ENCODE peak calls at places on chromosome 6, in ten cellular contexts. K, W, V, G, X, A, T, P, Q and C are unnamed samples.

GRCh38 chr6:92114797-92115196 is 1304.6 kb downstream of the EPHA7 start:
- DNase-seq in T (no peak), Q (no peak), G (no peak), A (no peak), P (no peak), K (no peak), W (no peak), V (no peak), X (no peak), C (no peak)

GRCh38 chr6:157632821-157633220 is 190.2 kb upstream of the SNX9 start:
- DNase-seq in T (peak), A (no peak), K (no peak), W (no peak), Q (no peak), G (no peak), P (no peak), X (peak), V (peak), C (no peak)

GRCh38 chr6:146598785-146599405 is at the start of gene ADGB:
- DNase-seq in P (no peak), T (peak), K (peak), G (no peak), W (peak), Q (peak), A (peak), V (peak), X (peak), C (peak)

GRCh38 chr6:11103065-11103464 is 8.5 kb downstream of the ERVFRD-1 start:
- DNase-seq in P (no peak), V (no peak), G (no peak), K (no peak), A (no peak), T (no peak), X (no peak), W (no peak), Q (no peak), C (no peak)

GRCh38 chr6:22447191-22447590 is 122.2 kb upstream of the HDGFL1 start:
- DNase-seq in W (no peak), T (no peak), K (no peak), A (peak), P (no peak), X (no peak), Q (no peak), V (no peak), G (no peak), C (no peak)

GRCh38 chr6:35668708-35669440 is 19.8 kb downstream of the FKBP5 start:
- DNase-seq in G (no peak), A (no peak), T (peak), X (peak), Q (no peak), P (no peak), K (no peak), V (peak), W (no peak), C (peak)

GRCh38 chr6:139546117-139546495 is 171.7 kb upstream of the CITED2 start:
- DNase-seq in A (no peak), G (no peak), T (no peak), X (no peak), W (no peak), Q (no peak), P (no peak), V (no peak), K (no peak), C (no peak)

GRCh38 chr6:107179004-107179403 is 63.7 kb upstream of the BEND3 start:
- DNase-seq in A (no peak), X (peak), P (peak), V (peak), Q (peak), W (no peak), T (peak), K (no peak), G (no peak), C (peak)

GRCh38 chr6:22146581-22147468 is 150.0 kb downstream of the PRL start:
- DNase-seq in G (no peak), K (no peak), V (peak), W (no peak), P (no peak), A (peak), X (peak), T (no peak), Q (no peak), C (no peak)

GRCh38 chr6:84137989-84138575 is 89.4 kb downstream of the CEP162 start:
- DNase-seq in X (peak), K (no peak), V (peak), A (no peak), W (no peak), Q (no peak), T (no peak), P (no peak), G (no peak), C (no peak)

GRCh38 chr6:131657630-131658111 is 20.6 kb downstream of the ENPP3 start:
- DNase-seq in X (no peak), V (peak), P (no peak), Q (no peak), W (no peak), T (peak), K (no peak), G (no peak), A (no peak), C (no peak)

GRCh38 chr6:93419304-93420162 is at the start of gene EPHA7:
- DNase-seq in P (no peak), W (peak), X (peak), Q (peak), T (peak), V (peak), G (peak), A (peak), K (peak), C (peak)

GRCh38 chr6:130118236-130118635 is 99.9 kb downstream of the L3MBTL3 start:
- DNase-seq in T (no peak), K (no peak), A (no peak), G (no peak), V (no peak), Q (no peak), X (no peak), P (no peak), W (no peak), C (peak)

GRCh38 chr6:32665621-32666140 is 776 bp downstream of the HLA-DQB1 start:
- DNase-seq in P (no peak), T (no peak), X (no peak), W (no peak), G (no peak), Q (no peak), A (no peak), K (no peak), V (no peak), C (no peak)

GRCh38 chr6:24357336-24358218 is at the start of gene DCDC2:
- DNase-seq in V (peak), A (peak), X (peak), T (peak), P (no peak), G (no peak), Q (peak), K (no peak), W (no peak), C (peak)

GRCh38 chr6:66568271-66568670 is 861.2 kb upstream of the EYS start:
- DNase-seq in P (no peak), G (no peak), W (no peak), V (no peak), X (peak), T (no peak), Q (peak), K (no peak), A (no peak), C (no peak)

GRCh38 chr6:16335176-16335575 is 96.8 kb downstream of the GMPR start:
- DNase-seq in V (no peak), T (no peak), Q (no peak), A (no peak), P (no peak), X (no peak), K (no peak), G (no peak), W (no peak), C (no peak)

GRCh38 chr6:7045331-7045730 is 62.4 kb upstream of the RREB1 start:
- DNase-seq in A (no peak), K (no peak), W (no peak), P (no peak), T (no peak), Q (no peak), X (no peak), V (no peak), G (no peak), C (no peak)

GRCh38 chr6:130520235-130520634 is 154.4 kb downstream of the TMEM200A start:
- DNase-seq in W (no peak), K (no peak), P (no peak), X (no peak), G (no peak), T (peak), Q (no peak), A (no peak), V (no peak), C (peak)

GRCh38 chr6:31096656-31097055 is 15.7 kb downstream of the C6orf15 start:
- DNase-seq in K (no peak), T (no peak), Q (no peak), G (no peak), P (no peak), X (no peak), A (no peak), W (no peak), V (no peak), C (no peak)

GRCh38 chr6:2921520-2922115 is 18.5 kb upstream of the SERPINB9 start:
- DNase-seq in G (no peak), X (no peak), A (no peak), W (no peak), Q (no peak), T (no peak), V (no peak), P (no peak), K (no peak), C (no peak)

GRCh38 chr6:150068786-150069648 is at the start of gene ULBP3:
- DNase-seq in P (peak), G (no peak), A (peak), T (peak), V (peak), W (peak), K (peak), X (peak), Q (peak), C (peak)

GRCh38 chr6:29676981-29677601 is 3.9 kb downstream of the ZFP57 start:
- DNase-seq in V (peak), T (no peak), A (no peak), G (no peak), X (peak), W (no peak), P (no peak), K (no peak), Q (peak), C (peak)

GRCh38 chr6:3229566-3230274 is 2.3 kb upstream of the TUBB2B start:
- DNase-seq in T (peak), A (peak), K (peak), V (no peak), P (no peak), G (no peak), Q (no peak), W (peak), X (no peak), C (no peak)

GRCh38 chr6:56101141-56101553 is 146.2 kb downstream of the COL21A1 start:
- DNase-seq in W (no peak), P (peak), V (peak), T (peak), A (no peak), G (peak), Q (peak), X (peak), K (peak), C (peak)

GRCh38 chr6:78538002-78538401 is 329.3 kb upstream of the IRAK1BP1 start:
- DNase-seq in X (peak), Q (no peak), V (no peak), G (no peak), T (peak), P (no peak), A (no peak), K (no peak), W (no peak), C (no peak)

GRCh38 chr6:38239719-38240451 is 399.8 kb downstream of the BTBD9 start:
- DNase-seq in T (peak), G (no peak), V (peak), W (no peak), A (no peak), Q (peak), K (no peak), P (no peak), X (no peak), C (no peak)

GRCh38 chr6:30154709-30155521 is 6.1 kb downstream of the TRIM10 start:
- DNase-seq in Q (peak), W (peak), P (no peak), T (peak), G (no peak), K (peak), X (peak), A (no peak), V (peak), C (peak)

GRCh38 chr6:102197211-102197610 is 803.7 kb downstream of the GRIK2 start:
- DNase-seq in G (no peak), Q (no peak), P (no peak), W (no peak), K (no peak), A (no peak), X (no peak), T (no peak), V (no peak), C (peak)

GRCh38 chr6:41201784-41202181 is 834 bp upstream of the TREML2 start:
- DNase-seq in P (no peak), K (no peak), W (no peak), Q (no peak), V (no peak), G (no peak), T (no peak), A (no peak), X (no peak), C (no peak)

GRCh38 chr6:151391471-151392428 is at the start of gene ZBTB2:
- DNase-seq in X (peak), G (no peak), W (peak), K (peak), A (peak), P (no peak), T (peak), Q (peak), V (peak), C (peak)
- H3K4me3 ChIP-seq in X (peak), G (peak), W (peak), K (peak), A (peak), P (peak), T (peak), Q (peak), V (peak), C (peak)

GRCh38 chr6:144345451-144345850 is 60.3 kb downstream of the UTRN start:
- DNase-seq in G (no peak), X (no peak), V (no peak), K (no peak), T (no peak), A (no peak), Q (no peak), W (no peak), P (no peak), C (no peak)

GRCh38 chr6:144347933-144348332 is 62.8 kb downstream of the UTRN start:
- DNase-seq in A (no peak), V (no peak), T (no peak), P (no peak), X (no peak), K (no peak), Q (no peak), W (no peak), G (no peak), C (no peak)

GRCh38 chr6:144349690-144350132 is 64.6 kb downstream of the UTRN start:
- DNase-seq in G (peak), T (peak), X (peak), K (no peak), A (no peak), P (peak), W (peak), V (peak), Q (no peak), C (no peak)

GRCh38 chr6:144346719-144347446 is 61.7 kb downstream of the UTRN start:
- DNase-seq in V (peak), K (no peak), T (peak), A (no peak), P (peak), X (peak), Q (peak), G (no peak), W (no peak), C (peak)

DNA sequence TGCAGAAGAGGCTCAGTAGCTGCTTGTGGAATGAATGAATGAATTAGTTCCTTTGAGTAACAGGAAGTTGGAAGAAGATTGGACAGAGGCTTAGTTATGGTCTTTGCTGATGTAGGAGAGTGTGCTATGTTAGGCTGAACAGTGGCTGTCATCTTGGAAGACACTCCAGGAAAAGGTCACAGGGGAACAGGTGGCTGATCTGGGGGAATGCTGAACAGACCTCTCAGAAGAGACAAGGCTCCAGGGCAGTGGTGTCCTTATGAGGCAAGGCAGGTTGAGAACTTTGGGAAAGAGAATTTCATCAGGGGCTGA is 62.3 kb downstream of the UTRN start:
- DNase-seq in G (no peak), Q (no peak), W (no peak), X (no peak), A (no peak), K (no peak), P (no peak), V (no peak), T (no peak), C (no peak)
- H3K4me3 ChIP-seq in G (no peak), Q (no peak), W (no peak), X (no peak), A (no peak), K (no peak), P (peak), V (no peak), T (no peak), C (no peak)

GRCh38 chr6:63637865-63638445 is 2.4 kb downstream of the PHF3 start:
- DNase-seq in P (no peak), V (peak), K (no peak), G (no peak), T (peak), X (peak), Q (no peak), A (no peak), W (no peak), C (peak)
- H3K4me3 ChIP-seq in P (peak), V (peak), K (peak), G (peak), T (peak), X (peak), Q (peak), A (peak), W (peak), C (peak)

GRCh38 chr6:14719273-14719672 is 526.6 kb upstream of the JARID2 start:
- DNase-seq in P (no peak), Q (no peak), K (no peak), V (no peak), G (no peak), T (no peak), W (no peak), X (no peak), A (no peak), C (no peak)

GRCh38 chr6:14720411-14721102 is 525.3 kb upstream of the JARID2 start:
- DNase-seq in T (no peak), A (no peak), W (no peak), V (peak), G (no peak), Q (no peak), P (no peak), K (no peak), X (no peak), C (no peak)

GRCh38 chr6:14716499-14717146 is 529.2 kb upstream of the JARID2 start:
- DNase-seq in P (no peak), W (no peak), A (no peak), G (no peak), V (no peak), T (no peak), K (no peak), X (no peak), Q (no peak), C (no peak)

GRCh38 chr6:14713966-14714631 is 531.8 kb upstream of the JARID2 start:
- DNase-seq in W (no peak), P (no peak), K (no peak), A (no peak), X (no peak), G (no peak), Q (no peak), T (no peak), V (no peak), C (no peak)

GRCh38 chr6:14717307-14717706 is 528.6 kb upstream of the JARID2 start:
- DNase-seq in X (no peak), Q (no peak), P (no peak), G (no peak), T (no peak), K (no peak), V (no peak), W (no peak), A (no peak), C (no peak)
- H3K4me3 ChIP-seq in X (no peak), Q (no peak), P (no peak), G (no peak), T (no peak), K (no peak), V (no peak), W (no peak), A (no peak), C (no peak)

GRCh38 chr6:168884646-168885086 is 369.0 kb downstream of the THBS2 start:
- DNase-seq in Q (peak), K (peak), A (peak), V (peak), T (peak), G (no peak), W (peak), X (peak), P (peak), C (peak)
- H3K4me3 ChIP-seq in Q (no peak), K (no peak), A (peak), V (peak), T (peak), G (no peak), W (no peak), X (no peak), P (no peak), C (no peak)

GRCh38 chr6:53325785-53326184 is 23.0 kb downstream of the ELOVL5 start:
- DNase-seq in W (no peak), V (no peak), P (no peak), A (no peak), X (no peak), Q (no peak), G (no peak), T (peak), K (no peak), C (no peak)

GRCh38 chr6:53318429-53318828 is 30.3 kb downstream of the ELOVL5 start:
- DNase-seq in Q (no peak), K (no peak), V (no peak), A (no peak), W (no peak), X (no peak), P (no peak), G (no peak), T (no peak), C (no peak)

GRCh38 chr6:53321701-53322100 is 27.0 kb downstream of the ELOVL5 start:
- DNase-seq in P (no peak), W (no peak), A (no peak), K (no peak), V (no peak), Q (no peak), X (no peak), T (no peak), G (no peak), C (no peak)

GRCh38 chr6:53320964-53321363 is 27.8 kb downstream of the ELOVL5 start:
- DNase-seq in Q (peak), W (no peak), P (no peak), T (no peak), X (no peak), K (no peak), V (peak), A (no peak), G (no peak), C (no peak)

GRCh38 chr6:53322188-53323029 is 26.3 kb downstream of the ELOVL5 start:
- DNase-seq in X (no peak), Q (no peak), P (no peak), G (no peak), T (peak), W (no peak), A (no peak), V (no peak), K (no peak), C (peak)
- H3K4me3 ChIP-seq in X (no peak), Q (no peak), P (no peak), G (peak), T (no peak), W (no peak), A (no peak), V (no peak), K (no peak), C (no peak)

GRCh38 chr6:90355965-90356364 is 59.3 kb upstream of the BACH2 start:
- DNase-seq in V (peak), X (peak), Q (no peak), G (no peak), K (no peak), W (no peak), P (no peak), A (no peak), T (no peak), C (no peak)
- H3K4me3 ChIP-seq in V (no peak), X (no peak), Q (no peak), G (no peak), K (no peak), W (no peak), P (no peak), A (no peak), T (no peak), C (no peak)